ENCODE peak calls at places on chromosomes 7 and 10, in seven cellular contexts. One of them, this sample, is unnamed.

GRCh38 chr7:22663721-22664120 is 63.3 kb upstream of the IL6 start:
- DNase-seq in suprapubic skin: no peak
- DNase-seq in adrenal gland: no peak
- DNase-seq in A549: no peak
- DNase-seq in PC-9: no peak
- DNase-seq in astrocyte of the spinal cord: no peak
- DNase-seq in thoracic aorta: no peak
- DNase-seq in this sample: no peak

GRCh38 chr10:14605231-14605925 is 169.3 kb downstream of the FAM107B start:
- DNase-seq in adrenal gland: no peak
- DNase-seq in astrocyte of the spinal cord: peak; percentile 39
- DNase-seq in PC-9: peak; percentile 32
- DNase-seq in A549: no peak
- DNase-seq in suprapubic skin: no peak
- DNase-seq in thoracic aorta: no peak
- DNase-seq in this sample: no peak

GRCh38 chr10:34996843-34997242 is 93.3 kb downstream of the CUL2 start:
- DNase-seq in thoracic aorta: no peak
- DNase-seq in A549: no peak
- DNase-seq in suprapubic skin: no peak
- DNase-seq in PC-9: no peak
- DNase-seq in adrenal gland: peak; percentile 60
- DNase-seq in astrocyte of the spinal cord: peak; percentile 37
- DNase-seq in this sample: no peak

GRCh38 chr7:96075510-96076349 is 246.2 kb downstream of the SLC25A13 start:
- DNase-seq in PC-9: peak; percentile 55
- DNase-seq in suprapubic skin: peak; percentile 84
- DNase-seq in astrocyte of the spinal cord: peak; percentile 61
- DNase-seq in adrenal gland: peak; percentile 66
- DNase-seq in A549: peak; percentile 74
- DNase-seq in thoracic aorta: no peak
- DNase-seq in this sample: no peak

GRCh38 chr7:24042028-24042427 is 242.0 kb upstream of the NPY start:
- DNase-seq in adrenal gland: no peak
- DNase-seq in suprapubic skin: no peak
- DNase-seq in A549: no peak
- DNase-seq in PC-9: no peak
- DNase-seq in astrocyte of the spinal cord: no peak
- DNase-seq in thoracic aorta: no peak
- DNase-seq in this sample: no peak

GRCh38 chr7:142753366-142753765 is 4.1 kb downstream of the PRSS1 start:
- DNase-seq in A549: no peak
- DNase-seq in PC-9: peak; percentile 33
- DNase-seq in adrenal gland: no peak
- DNase-seq in thoracic aorta: no peak
- DNase-seq in suprapubic skin: no peak
- DNase-seq in astrocyte of the spinal cord: no peak
- DNase-seq in this sample: no peak

GRCh38 chr10:79081353-79082034 is 12.7 kb downstream of the ZMIZ1 start:
- DNase-seq in adrenal gland: peak; percentile 75
- DNase-seq in astrocyte of the spinal cord: peak; percentile 86
- DNase-seq in thoracic aorta: no peak
- DNase-seq in suprapubic skin: no peak
- DNase-seq in A549: no peak
- DNase-seq in PC-9: peak; percentile 63
- DNase-seq in this sample: peak; percentile 73

GRCh38 chr10:71638577-71639411 is 80.8 kb downstream of the C10orf105 start:
- DNase-seq in astrocyte of the spinal cord: no peak
- DNase-seq in suprapubic skin: no peak
- DNase-seq in PC-9: no peak
- DNase-seq in thoracic aorta: no peak
- DNase-seq in A549: no peak
- DNase-seq in adrenal gland: peak; percentile 40
- DNase-seq in this sample: no peak

GRCh38 chr7:103944230-103944900 is 45.1 kb downstream of the RELN start:
- DNase-seq in thoracic aorta: no peak
- DNase-seq in PC-9: no peak
- DNase-seq in adrenal gland: no peak
- DNase-seq in A549: no peak
- DNase-seq in astrocyte of the spinal cord: no peak
- DNase-seq in suprapubic skin: no peak
- DNase-seq in this sample: no peak

GRCh38 chr7:11689096-11689495 is 142.9 kb downstream of the THSD7A start:
- DNase-seq in suprapubic skin: no peak
- DNase-seq in A549: no peak
- DNase-seq in thoracic aorta: no peak
- DNase-seq in astrocyte of the spinal cord: no peak
- DNase-seq in adrenal gland: no peak
- DNase-seq in PC-9: no peak
- DNase-seq in this sample: no peak

GRCh38 chr10:8360365-8360764 is 305.9 kb downstream of the GATA3 start:
- DNase-seq in thoracic aorta: no peak
- DNase-seq in suprapubic skin: no peak
- DNase-seq in adrenal gland: no peak
- DNase-seq in A549: no peak
- DNase-seq in astrocyte of the spinal cord: no peak
- DNase-seq in PC-9: no peak
- DNase-seq in this sample: no peak

GRCh38 chr7:36898186-36898585 is 173.9 kb upstream of the AOAH start:
- DNase-seq in astrocyte of the spinal cord: no peak
- DNase-seq in thoracic aorta: no peak
- DNase-seq in A549: no peak
- DNase-seq in adrenal gland: no peak
- DNase-seq in suprapubic skin: no peak
- DNase-seq in PC-9: no peak
- DNase-seq in this sample: no peak

GRCh38 chr7:122132341-122132740 is 11.7 kb downstream of the AASS start:
- DNase-seq in PC-9: no peak
- DNase-seq in thoracic aorta: no peak
- DNase-seq in suprapubic skin: no peak
- DNase-seq in astrocyte of the spinal cord: peak; percentile 64
- DNase-seq in adrenal gland: no peak
- DNase-seq in A549: no peak
- DNase-seq in this sample: peak; percentile 9

GRCh38 chr7:50212666-50213621 is 91.6 kb upstream of the IKZF1 start:
- DNase-seq in thoracic aorta: no peak
- DNase-seq in adrenal gland: no peak
- DNase-seq in A549: no peak
- DNase-seq in PC-9: no peak
- DNase-seq in astrocyte of the spinal cord: no peak
- DNase-seq in suprapubic skin: no peak
- DNase-seq in this sample: no peak

GRCh38 chr10:70514591-70514990 is 36.0 kb downstream of the PALD1 start:
- DNase-seq in A549: no peak
- DNase-seq in thoracic aorta: no peak
- DNase-seq in suprapubic skin: no peak
- DNase-seq in PC-9: no peak
- DNase-seq in astrocyte of the spinal cord: no peak
- DNase-seq in adrenal gland: no peak
- DNase-seq in this sample: no peak

GRCh38 chr7:26620352-26620751 is 244.0 kb downstream of the SKAP2 start:
- DNase-seq in astrocyte of the spinal cord: peak; percentile 2
- DNase-seq in adrenal gland: no peak
- DNase-seq in thoracic aorta: no peak
- DNase-seq in suprapubic skin: no peak
- DNase-seq in PC-9: peak; percentile 40
- DNase-seq in A549: peak; percentile 18
- DNase-seq in this sample: peak; percentile 1

GRCh38 chr7:47937711-47938573 is 10.3 kb downstream of the PKD1L1 start:
- DNase-seq in PC-9: no peak
- DNase-seq in astrocyte of the spinal cord: no peak
- DNase-seq in suprapubic skin: no peak
- DNase-seq in thoracic aorta: no peak
- DNase-seq in A549: no peak
- DNase-seq in adrenal gland: no peak
- DNase-seq in this sample: no peak

GRCh38 chr7:152335900-152336571 is 99.8 kb downstream of the KMT2C start:
- DNase-seq in A549: no peak
- DNase-seq in suprapubic skin: no peak
- DNase-seq in PC-9: no peak
- DNase-seq in adrenal gland: no peak
- DNase-seq in astrocyte of the spinal cord: peak; percentile 29
- DNase-seq in thoracic aorta: no peak
- DNase-seq in this sample: no peak

GRCh38 chr7:158406817-158407216 is 180.8 kb downstream of the PTPRN2 start:
- DNase-seq in adrenal gland: no peak
- DNase-seq in thoracic aorta: no peak
- DNase-seq in suprapubic skin: no peak
- DNase-seq in PC-9: no peak
- DNase-seq in astrocyte of the spinal cord: no peak
- DNase-seq in A549: no peak
- DNase-seq in this sample: no peak

GRCh38 chr7:155211761-155212160 is 85.9 kb upstream of the INSIG1 start:
- DNase-seq in astrocyte of the spinal cord: no peak
- DNase-seq in thoracic aorta: no peak
- DNase-seq in A549: no peak
- DNase-seq in adrenal gland: no peak
- DNase-seq in suprapubic skin: peak; percentile 71
- DNase-seq in PC-9: no peak
- DNase-seq in this sample: no peak

DNA sequence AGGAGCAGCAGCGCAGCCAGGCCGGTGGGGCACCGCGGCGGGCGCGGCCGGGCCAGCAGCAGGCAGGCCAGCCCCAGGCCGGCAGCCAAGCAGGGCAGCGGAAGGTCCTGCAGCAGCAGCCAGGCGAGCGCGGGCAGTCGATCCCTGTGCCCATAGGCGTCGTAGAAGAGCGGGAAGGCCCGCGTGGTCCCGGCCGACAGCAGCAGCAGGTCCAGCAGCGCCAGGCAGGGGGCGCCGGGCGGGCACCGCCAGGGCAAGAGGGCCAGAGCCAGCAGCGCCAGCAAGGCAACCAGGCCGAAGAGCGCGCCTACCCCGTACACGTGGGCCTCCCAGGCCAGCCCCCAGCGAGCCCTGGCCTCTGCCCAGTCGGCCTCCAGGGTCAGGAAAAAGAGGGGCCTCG is 8.4 kb upstream of the RBM28 start:
- DNase-seq in adrenal gland: peak; percentile 78
- DNase-seq in suprapubic skin: no peak
- DNase-seq in A549: no peak
- DNase-seq in PC-9: no peak
- DNase-seq in astrocyte of the spinal cord: peak; percentile 28
- DNase-seq in thoracic aorta: no peak
- DNase-seq in this sample: no peak
- TF ChIP-seq CTCF in adrenal gland: peak; percentile 42
- TF ChIP-seq CTCF in suprapubic skin: peak; percentile 57
- TF ChIP-seq CTCF in A549: no peak
- TF ChIP-seq CTCF in PC-9: no peak
- TF ChIP-seq CTCF in astrocyte of the spinal cord: peak; percentile 52
- TF ChIP-seq CTCF in thoracic aorta: peak; percentile 63
- TF ChIP-seq CTCF in this sample: peak; percentile 52

DNA sequence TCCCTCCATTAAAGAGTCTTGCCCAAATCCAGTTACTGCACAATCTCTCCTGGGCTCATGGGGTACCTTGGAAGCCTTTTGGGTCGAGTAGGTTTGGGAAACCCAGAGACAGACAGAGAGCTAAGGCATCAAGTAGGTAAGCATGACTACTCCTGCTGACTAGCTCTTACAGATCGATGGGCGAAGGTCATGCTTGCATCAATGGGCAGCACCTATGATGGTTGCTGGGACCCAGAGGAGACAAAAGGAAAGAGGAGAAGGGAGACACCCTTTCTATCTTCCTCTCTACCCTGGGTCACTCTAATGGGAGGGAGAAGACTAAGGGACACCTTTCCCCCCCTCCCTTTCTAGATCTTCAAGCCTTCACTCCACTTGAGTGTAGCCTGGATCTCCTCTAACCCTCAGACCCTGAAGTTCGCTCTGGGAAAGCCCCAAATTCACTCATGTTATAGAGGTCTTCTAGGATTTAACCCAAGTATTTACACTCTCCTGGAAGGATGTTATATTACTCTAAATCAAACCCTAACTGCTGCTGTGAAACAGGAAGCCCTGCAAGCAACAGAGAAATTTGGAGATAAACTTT is 31.6 kb upstream of the ZNF746 start:
- DNase-seq in PC-9: no peak
- DNase-seq in adrenal gland: no peak
- DNase-seq in thoracic aorta: no peak
- DNase-seq in astrocyte of the spinal cord: peak; percentile 4
- DNase-seq in suprapubic skin: no peak
- DNase-seq in A549: no peak
- DNase-seq in this sample: no peak
- H3K4me3 ChIP-seq in PC-9: no peak overlapping the region
- H3K4me3 ChIP-seq in adrenal gland: no peak overlapping the region
- H3K4me3 ChIP-seq in thoracic aorta: no peak overlapping the region
- H3K4me3 ChIP-seq in astrocyte of the spinal cord: no peak overlapping the region
- H3K4me3 ChIP-seq in suprapubic skin: no peak overlapping the region
- H3K4me3 ChIP-seq in A549: no peak overlapping the region
- H3K4me3 ChIP-seq in this sample: no peak overlapping the region

GRCh38 chr10:30383366-30383765 is 34.3 kb upstream of the MTPAP start:
- DNase-seq in adrenal gland: peak; percentile 19
- DNase-seq in suprapubic skin: no peak
- DNase-seq in PC-9: no peak
- DNase-seq in A549: no peak
- DNase-seq in thoracic aorta: no peak
- DNase-seq in astrocyte of the spinal cord: no peak
- DNase-seq in this sample: no peak

GRCh38 chr10:30384051-30384674 is 35.1 kb upstream of the MTPAP start:
- DNase-seq in thoracic aorta: no peak
- DNase-seq in A549: no peak
- DNase-seq in suprapubic skin: no peak
- DNase-seq in astrocyte of the spinal cord: no peak
- DNase-seq in PC-9: no peak
- DNase-seq in adrenal gland: no peak
- DNase-seq in this sample: no peak

GRCh38 chr10:30387646-30388243 is 38.7 kb upstream of the MTPAP start:
- DNase-seq in thoracic aorta: no peak
- DNase-seq in suprapubic skin: no peak
- DNase-seq in A549: no peak
- DNase-seq in astrocyte of the spinal cord: peak; percentile 40
- DNase-seq in adrenal gland: no peak
- DNase-seq in PC-9: peak; percentile 71
- DNase-seq in this sample: no peak

GRCh38 chr10:30386801-30387588 is 37.9 kb upstream of the MTPAP start:
- DNase-seq in suprapubic skin: no peak
- DNase-seq in A549: no peak
- DNase-seq in adrenal gland: no peak
- DNase-seq in astrocyte of the spinal cord: no peak
- DNase-seq in thoracic aorta: no peak
- DNase-seq in PC-9: peak; percentile 58
- DNase-seq in this sample: no peak

GRCh38 chr10:30384791-30385201 is 35.7 kb upstream of the MTPAP start:
- DNase-seq in PC-9: peak; percentile 11
- DNase-seq in thoracic aorta: no peak
- DNase-seq in suprapubic skin: no peak
- DNase-seq in adrenal gland: no peak
- DNase-seq in A549: peak; percentile 58
- DNase-seq in astrocyte of the spinal cord: peak; percentile 36
- DNase-seq in this sample: no peak
- TF ChIP-seq CTCF in PC-9: peak; percentile 55
- TF ChIP-seq CTCF in thoracic aorta: no peak
- TF ChIP-seq CTCF in suprapubic skin: peak; percentile 49
- TF ChIP-seq CTCF in adrenal gland: no peak
- TF ChIP-seq CTCF in A549: peak; percentile 36
- TF ChIP-seq CTCF in astrocyte of the spinal cord: peak; percentile 61
- TF ChIP-seq CTCF in this sample: peak; percentile 43

GRCh38 chr10:128528781-128529180 is 402.6 kb upstream of the MKI67 start:
- DNase-seq in adrenal gland: no peak
- DNase-seq in astrocyte of the spinal cord: no peak
- DNase-seq in thoracic aorta: no peak
- DNase-seq in suprapubic skin: no peak
- DNase-seq in PC-9: no peak
- DNase-seq in A549: no peak
- DNase-seq in this sample: no peak
- H3K4me3 ChIP-seq in adrenal gland: no peak overlapping the region
- H3K4me3 ChIP-seq in astrocyte of the spinal cord: no peak overlapping the region
- H3K4me3 ChIP-seq in thoracic aorta: no peak overlapping the region
- H3K4me3 ChIP-seq in suprapubic skin: no peak overlapping the region
- H3K4me3 ChIP-seq in PC-9: no peak overlapping the region
- H3K4me3 ChIP-seq in A549: no peak overlapping the region
- H3K4me3 ChIP-seq in this sample: no peak overlapping the region

This sample was measured in HFF-Myc.